ENCODE peak calls at places on chromosome 5, in eight cellular contexts. R, C, Y, S, X, J, O and K are unnamed samples.

GRCh38 chr5:181188700-181189362 is 16.2 kb downstream of the TRIM7 start:
- DNase-seq in R (peak; percentile 83), C (peak; percentile 73), Y (peak; percentile 84), S (peak; percentile 75), X (peak; percentile 81), J (peak; percentile 71), O (peak; percentile 44), K (peak; percentile 77)

GRCh38 chr5:67061511-67061910 is 135.1 kb downstream of the CD180 start:
- DNase-seq in R (no peak), C (no peak), Y (no peak), S (no peak), X (no peak), J (no peak), O (no peak), K (no peak)

GRCh38 chr5:138685052-138685755 is 68.0 kb upstream of the CTNNA1 start:
- DNase-seq in R (no peak), C (no peak), Y (no peak), S (no peak), X (peak; percentile 59), J (no peak), O (no peak), K (no peak)

GRCh38 chr5:150675044-150675443 is 14.0 kb downstream of the MYOZ3 start:
- DNase-seq in R (no peak), C (no peak), Y (no peak), S (no peak), X (no peak), J (no peak), O (no peak), K (no peak)

GRCh38 chr5:132782101-132782500 is 5.1 kb upstream of the SEPTIN8 start:
- DNase-seq in R (no peak), C (no peak), Y (no peak), S (no peak), X (peak; percentile 78), J (peak; percentile 53), O (peak; percentile 50), K (no peak)

GRCh38 chr5:39624890-39625289 is 200.1 kb upstream of the DAB2 start:
- DNase-seq in R (no peak), C (no peak), Y (no peak), S (no peak), X (no peak), J (no peak), O (no peak), K (no peak)

GRCh38 chr5:115526604-115527003 is 18.0 kb downstream of the FEM1C start:
- DNase-seq in R (no peak), C (no peak), Y (no peak), S (no peak), X (no peak), J (no peak), O (no peak), K (no peak)

GRCh38 chr5:40733439-40733838 is 22.3 kb downstream of the TTC33 start:
- DNase-seq in R (no peak), C (no peak), Y (no peak), S (no peak), X (no peak), J (no peak), O (no peak), K (no peak)

GRCh38 chr5:98768160-98769005 is 5.1 kb upstream of the RGMB start:
- DNase-seq in R (no peak), C (peak; percentile 51), Y (peak; percentile 53), S (no peak), X (peak; percentile 76), J (peak; percentile 47), O (peak; percentile 74), K (peak; percentile 43)

GRCh38 chr5:33679791-33680190 is 212.0 kb downstream of the ADAMTS12 start:
- DNase-seq in R (no peak), C (no peak), Y (no peak), S (no peak), X (peak; percentile 74), J (no peak), O (peak; percentile 49), K (no peak)

GRCh38 chr5:142197098-142197497 is 88.5 kb downstream of the NDFIP1 start:
- DNase-seq in R (no peak), C (no peak), Y (no peak), S (no peak), X (no peak), J (no peak), O (no peak), K (no peak)

GRCh38 chr5:134370871-134371833 is at the start of gene UBE2B:
- DNase-seq in R (peak; percentile 97), C (peak; percentile 98), Y (peak; percentile 99), S (peak; percentile 98), X (peak; percentile 100), J (peak; percentile 100), O (peak; percentile 97), K (peak; percentile 100)

GRCh38 chr5:180138976-180139730 is 67.6 kb upstream of the RNF130 start:
- DNase-seq in R (no peak), C (peak; percentile 32), Y (no peak), S (no peak), X (no peak), J (no peak), O (no peak), K (no peak)

GRCh38 chr5:107937198-107937597 is 266.5 kb upstream of the EFNA5 start:
- DNase-seq in R (no peak), C (no peak), Y (no peak), S (no peak), X (no peak), J (no peak), O (no peak), K (no peak)

GRCh38 chr5:172777381-172778222 is 6.6 kb upstream of the DUSP1 start:
- DNase-seq in R (peak; percentile 81), C (peak; percentile 96), Y (peak; percentile 76), S (peak; percentile 91), X (peak; percentile 97), J (peak; percentile 90), O (peak; percentile 77), K (peak; percentile 97)

GRCh38 chr5:82494942-82495341 is 216.8 kb upstream of the RPS23 start:
- DNase-seq in R (no peak), C (no peak), Y (no peak), S (no peak), X (peak; percentile 33), J (no peak), O (peak; percentile 6), K (no peak)

GRCh38 chr5:594241-594860 is 17.8 kb upstream of the CEP72 start:
- DNase-seq in R (no peak), C (no peak), Y (no peak), S (no peak), X (no peak), J (no peak), O (no peak), K (no peak)

GRCh38 chr5:137470111-137470920 is 28.8 kb downstream of the SPOCK1 start:
- DNase-seq in R (no peak), C (peak; percentile 72), Y (peak; percentile 8), S (no peak), X (peak; percentile 99), J (peak; percentile 96), O (peak; percentile 93), K (peak; percentile 59)

GRCh38 chr5:175749591-175749990 is 91.7 kb downstream of the HRH2 start:
- DNase-seq in R (no peak), C (no peak), Y (no peak), S (no peak), X (no peak), J (no peak), O (no peak), K (peak; percentile 41)

GRCh38 chr5:14156611-14157493 is 13.7 kb downstream of the TRIO start:
- DNase-seq in R (no peak), C (no peak), Y (no peak), S (no peak), X (peak; percentile 96), J (peak; percentile 97), O (peak; percentile 79), K (no peak)

GRCh38 chr5:158970569-158971014 is 129.1 kb downstream of the EBF1 start:
- DNase-seq in R (no peak), C (no peak), Y (no peak), S (no peak), X (no peak), J (no peak), O (no peak), K (no peak)

GRCh38 chr5:9715891-9716335 is 85.8 kb upstream of the TAS2R1 start:
- DNase-seq in R (no peak), C (no peak), Y (no peak), S (no peak), X (peak; percentile 75), J (peak; percentile 62), O (peak; percentile 50), K (no peak)

GRCh38 chr5:168472329-168472728 is 13.9 kb upstream of the RARS1 start:
- DNase-seq in R (no peak), C (no peak), Y (no peak), S (no peak), X (peak; percentile 97), J (peak; percentile 94), O (peak; percentile 92), K (no peak)

GRCh38 chr5:3010953-3011763 is 259.7 kb upstream of the IRX2 start:
- DNase-seq in R (no peak), C (no peak), Y (no peak), S (no peak), X (no peak), J (no peak), O (no peak), K (no peak)

GRCh38 chr5:40442346-40442745 is 237.4 kb upstream of the PTGER4 start:
- DNase-seq in R (no peak), C (no peak), Y (no peak), S (no peak), X (peak; percentile 41), J (peak; percentile 50), O (no peak), K (no peak)

GRCh38 chr5:1214936-1215220 is 10.3 kb upstream of the SLC6A18 start:
- DNase-seq in R (no peak), C (no peak), Y (no peak), S (no peak), X (no peak), J (no peak), O (no peak), K (no peak)